ENCODE peak calls at places on chromosomes 5 and 9, in four cellular contexts. R is stomach, P is Peyer's patch, O is PC-3. Q is an unnamed sample.

GRCh38 chr9:120387257-120387999 is 192.5 kb downstream of the CDK5RAP2 start:
- DNase-seq in R (peak; percentile 35), O (no peak), P (no peak), Q (no peak)

GRCh38 chr5:107431998-107432397 is 238.7 kb downstream of the EFNA5 start:
- DNase-seq in P (no peak), O (peak; percentile 66), R (no peak), Q (no peak)

GRCh38 chr5:132422720-132423442 is 53.4 kb downstream of the SLC22A5 start:
- DNase-seq in P (peak; percentile 91), O (peak; percentile 45), R (peak; percentile 82), Q (peak; percentile 87)

GRCh38 chr9:81083062-81083461 is 606.3 kb downstream of the TLE1 start:
- DNase-seq in R (no peak), O (peak; percentile 37), P (no peak), Q (no peak)

GRCh38 chr5:8770431-8770830 is 775.4 kb downstream of the SEMA5A start:
- DNase-seq in R (no peak), P (no peak), O (peak; percentile 45), Q (no peak)

GRCh38 chr5:168747987-168748777 is 169.0 kb upstream of the PANK3 start:
- DNase-seq in P (peak; percentile 52), O (peak; percentile 31), R (no peak), Q (peak; percentile 24)

GRCh38 chr9:136902259-136902821 is 16.0 kb downstream of the TRAF2 start:
- DNase-seq in P (peak; percentile 92), O (peak; percentile 67), R (peak; percentile 89), Q (peak; percentile 89)

GRCh38 chr5:158170060-158170459 is 311.1 kb upstream of the CLINT1 start:
- DNase-seq in R (peak; percentile 43), O (no peak), P (peak; percentile 74), Q (peak; percentile 66)

GRCh38 chr5:178331491-178331981 is 98.9 kb upstream of the PHYKPL start:
- DNase-seq in P (peak; percentile 54), O (peak; percentile 64), R (peak; percentile 84), Q (peak; percentile 39)

GRCh38 chr5:38533286-38534121 is 22.9 kb downstream of the LIFR start:
- DNase-seq in P (no peak), R (no peak), O (no peak), Q (no peak)

GRCh38 chr5:74638776-74639537 is 1.6 kb downstream of the ENC1 start:
- DNase-seq in O (peak; percentile 64), R (no peak), P (no peak), Q (no peak)

GRCh38 chr9:113992276-113992951 is 85.7 kb downstream of the AMBP start:
- DNase-seq in O (no peak), R (peak; percentile 40), P (peak; percentile 42), Q (no peak)

GRCh38 chr5:83570916-83571315 is 99.4 kb downstream of the VCAN start:
- DNase-seq in O (peak; percentile 14), P (no peak), R (no peak), Q (no peak)

GRCh38 chr9:105447386-105447813 is 434 bp upstream of the FSD1L start:
- DNase-seq in R (no peak), O (no peak), P (no peak), Q (no peak)

GRCh38 chr9:137733429-137733828 is 114.6 kb downstream of the EHMT1 start:
- DNase-seq in R (no peak), P (no peak), O (no peak), Q (no peak)

GRCh38 chr5:100731768-100732167 is 171.3 kb downstream of the ST8SIA4 start:
- DNase-seq in P (no peak), R (no peak), O (peak; percentile 17), Q (no peak)

GRCh38 chr9:37859043-37859442 is 44.9 kb downstream of the SLC25A51 start:
- DNase-seq in R (no peak), O (peak; percentile 7), P (no peak), Q (no peak)

GRCh38 chr5:111383288-111383970 is 128.9 kb downstream of the STARD4 start:
- DNase-seq in O (no peak), R (no peak), P (no peak), Q (no peak)

GRCh38 chr5:73654171-73654811 is 28.3 kb downstream of the ARHGEF28 start:
- DNase-seq in R (no peak), O (peak; percentile 43), P (no peak), Q (no peak)

GRCh38 chr5:31935702-31936347 is 238.3 kb downstream of the GOLPH3 start:
- DNase-seq in O (no peak), R (peak; percentile 48), P (no peak), Q (no peak)

GRCh38 chr5:172492991-172493390 is 38.7 kb upstream of the SH3PXD2B start:
- DNase-seq in R (no peak), P (peak; percentile 41), O (no peak), Q (peak; percentile 6)

GRCh38 chr9:124037790-124038189 is 26.2 kb downstream of the LHX2 start:
- DNase-seq in O (no peak), R (no peak), P (no peak), Q (no peak)

GRCh38 chr9:133115604-133116345 is 5.3 kb downstream of the RALGDS start:
- DNase-seq in P (no peak), R (no peak), O (no peak), Q (no peak)

GRCh38 chr9:129840024-129840423 is 4.8 kb downstream of the USP20 start:
- DNase-seq in P (no peak), R (no peak), O (no peak), Q (no peak)

GRCh38 chr5:11734369-11734768 is 169.9 kb downstream of the CTNND2 start:
- DNase-seq in R (no peak), O (peak; percentile 61), P (no peak), Q (no peak)

GRCh38 chr5:33074548-33074947 is 363.4 kb downstream of the NPR3 start:
- DNase-seq in R (no peak), P (no peak), O (peak; percentile 46), Q (no peak)

DNA sequence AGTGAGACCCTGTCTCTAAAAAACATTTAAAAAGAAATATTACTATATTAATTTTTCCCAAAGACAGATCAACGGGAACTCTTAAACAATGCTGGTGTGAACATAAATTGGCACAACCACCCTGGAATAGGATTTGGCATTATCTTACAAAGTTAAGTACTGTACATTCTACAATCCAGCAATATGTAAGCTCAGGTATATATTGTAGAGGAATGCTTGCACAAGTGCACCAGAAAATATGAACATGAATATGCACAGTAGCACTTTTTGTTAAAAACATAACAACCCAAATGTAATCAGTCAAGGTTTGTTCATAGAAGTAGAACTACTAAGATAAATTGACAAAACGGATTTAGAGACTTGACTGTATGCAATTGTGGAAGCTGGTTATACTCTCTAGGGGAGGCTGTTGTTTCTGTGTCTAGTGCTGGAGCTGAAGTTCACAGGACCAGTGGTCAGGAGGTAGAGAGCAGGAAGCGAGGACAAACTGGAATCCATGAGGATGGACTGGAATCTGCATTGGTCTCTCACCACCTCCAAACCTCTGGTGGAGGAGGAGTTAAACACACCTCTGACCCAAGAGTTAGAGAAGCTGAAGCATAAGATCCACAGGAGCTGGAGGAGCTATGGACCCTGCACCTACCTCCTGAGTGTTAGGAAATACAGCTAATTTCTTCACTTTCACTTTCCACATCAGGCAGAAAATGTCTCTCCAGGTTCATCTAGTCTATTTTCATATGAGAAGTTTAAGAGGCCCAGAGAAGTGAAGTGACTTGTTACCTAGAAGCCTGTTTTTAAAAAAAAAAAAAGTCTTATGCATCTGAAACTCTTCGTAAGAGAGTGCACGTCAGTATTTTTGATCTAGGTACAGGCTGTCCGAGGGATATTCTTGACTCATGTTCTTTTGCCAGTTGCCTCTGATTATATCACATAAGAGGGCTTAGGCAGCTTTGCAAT is 20.3 kb upstream of the RIC1 start:
- DNase-seq in P (no peak), O (no peak), R (no peak), Q (no peak)
- H3K27ac ChIP-seq in P (peak overlapping the region; percentile 56), O (no peak overlapping the region), R (peak overlapping the region; percentile 71), Q (peak overlapping the region; percentile 40)

GRCh38 chr5:43772601-43773031 is 169.6 kb downstream of the NNT start:
- DNase-seq in R (no peak), P (no peak), O (peak; percentile 30), Q (no peak)
- H3K27ac ChIP-seq in R (no peak overlapping the region), P (no peak overlapping the region), O (no peak overlapping the region), Q (no peak overlapping the region)

GRCh38 chr9:91417602-91418218 is 5.9 kb downstream of the NFIL3 start:
- DNase-seq in P (no peak), R (no peak), O (no peak), Q (no peak)

GRCh38 chr9:91421987-91422765 is 1.5 kb downstream of the NFIL3 start:
- DNase-seq in R (no peak), O (no peak), P (no peak), Q (peak; percentile 23)

GRCh38 chr9:91421022-91421765 is 2.4 kb downstream of the NFIL3 start:
- DNase-seq in R (no peak), O (no peak), P (no peak), Q (peak; percentile 30)

GRCh38 chr9:91420471-91421021 is 3.1 kb downstream of the NFIL3 start:
- DNase-seq in O (no peak), R (no peak), P (no peak), Q (no peak)

DNA sequence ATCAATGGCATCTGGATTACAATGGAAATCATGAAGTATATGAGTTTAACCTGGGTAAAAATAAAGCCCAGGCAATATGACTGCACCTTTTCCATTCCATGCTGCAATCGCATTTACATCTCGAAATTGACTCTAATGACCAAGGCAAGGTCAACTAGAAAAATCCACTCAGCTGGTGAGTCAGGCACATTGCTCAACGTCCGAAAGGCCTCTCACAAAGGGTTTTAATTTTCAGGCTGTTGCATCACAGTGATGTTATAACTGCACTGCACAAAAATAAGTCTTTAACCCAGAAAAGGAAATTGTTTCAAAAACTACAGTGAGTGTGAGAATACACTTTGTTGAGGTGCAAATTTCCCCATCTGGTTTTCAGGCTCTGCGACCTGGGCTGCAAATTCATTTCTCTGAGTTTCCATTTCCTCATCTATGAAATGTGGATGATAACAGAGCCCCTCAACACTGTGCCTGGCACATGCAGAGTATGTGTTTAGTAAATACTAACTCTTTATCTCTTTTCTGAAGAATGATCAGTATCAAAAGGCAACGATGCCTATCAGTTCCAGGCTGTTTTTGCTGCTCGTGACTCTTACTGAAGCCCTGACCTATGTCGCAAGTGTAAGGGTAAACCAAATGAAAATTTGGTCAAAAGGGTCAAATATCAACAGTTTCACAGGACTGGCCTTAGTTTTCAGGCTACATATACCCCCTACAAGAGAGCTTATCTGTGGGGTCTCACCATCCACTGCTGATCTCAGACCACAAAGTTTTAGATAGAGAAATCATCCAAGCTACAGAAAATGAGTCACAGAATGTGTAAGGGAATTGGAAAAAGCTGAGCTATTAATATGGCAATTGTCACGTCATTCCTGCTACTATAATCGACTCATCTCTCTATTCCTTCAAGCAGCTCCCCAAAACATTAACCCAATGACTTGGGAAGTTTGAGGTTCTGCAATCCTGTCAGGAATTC is 4.1 kb downstream of the NFIL3 start:
- DNase-seq in P (peak; percentile 88), R (peak; percentile 53), O (peak; percentile 82), Q (peak; percentile 57)
- H3K27ac ChIP-seq in P (peak overlapping the region; percentile 67), R (peak overlapping the region; percentile 94), O (peak overlapping the region; percentile 55), Q (peak overlapping the region; percentile 59)

GRCh38 chr9:72542917-72543316 is 21.5 kb downstream of the TMC1 start:
- DNase-seq in R (no peak), P (no peak), O (peak; percentile 29), Q (no peak)
- H3K27ac ChIP-seq in R (no peak overlapping the region), P (no peak overlapping the region), O (peak overlapping the region; percentile 46), Q (no peak overlapping the region)

Q was measured in transverse colon.